ENCODE peak calls at places on chromosomes 1 and 21, in five cellular contexts. S is adrenal gland; Z is HCT116; Y is neural progenitor cell; C is CD8-positive, alpha-beta T cell. L is an unnamed sample. For H3K27me3 and H3K36me3, the result is how much of the 10 kb centered on the place peaks cover.

GRCh38 chr1:37127254-37127748 is 93.0 kb upstream of the GRIK3 start:
- DNase-seq in Y (no peak), C (no peak), S (no peak), Z (no peak), L (no peak)

GRCh38 chr1:100400332-100400933 is 48.1 kb downstream of the CDC14A start:
- DNase-seq in S (peak), C (peak), Z (no peak), Y (peak), L (no peak)

GRCh38 chr1:6171546-6172124 is 8.5 kb downstream of the CHD5 start:
- DNase-seq in S (no peak), Y (peak), Z (no peak), C (no peak), L (peak)

GRCh38 chr21:31721381-31721780 is 10.5 kb downstream of the SCAF4 start:
- DNase-seq in Z (no peak), S (no peak), C (no peak), Y (no peak), L (no peak)

GRCh38 chr1:223208164-223209075 is 65.4 kb upstream of the TLR5 start:
- DNase-seq in Z (no peak), Y (no peak), C (no peak), S (no peak), L (no peak)

GRCh38 chr1:152185544-152186391 is 26.7 kb upstream of the RPTN start:
- DNase-seq in Z (peak), C (peak), Y (peak), S (peak), L (peak)

GRCh38 chr1:2480986-2481364 is 4.9 kb downstream of the PLCH2 start:
- DNase-seq in S (no peak), Y (no peak), Z (no peak), C (no peak), L (peak)

GRCh38 chr1:226990133-226990716 is 50.1 kb downstream of the COQ8A start:
- DNase-seq in Z (no peak), S (peak), Y (no peak), C (peak), L (peak)

GRCh38 chr21:16079830-16080229 is 350.0 kb downstream of the USP25 start:
- DNase-seq in C (no peak), S (no peak), Z (no peak), Y (no peak), L (no peak)

GRCh38 chr1:146021622-146022402 is at the start of gene HJV:
- DNase-seq in C (no peak), Z (no peak), S (no peak), Y (no peak), L (no peak)

GRCh38 chr1:92159593-92159992 is 58.1 kb upstream of the C1orf146 start:
- DNase-seq in S (no peak), C (no peak), Z (no peak), Y (no peak), L (no peak)

GRCh38 chr1:234713859-234714258 is 103.9 kb upstream of the IRF2BP2 start:
- DNase-seq in Y (no peak), Z (no peak), C (no peak), S (no peak), L (no peak)

GRCh38 chr21:43763901-43764523 is 12.1 kb downstream of the CSTB start:
- DNase-seq in C (no peak), Z (no peak), S (no peak), Y (no peak), L (no peak)

GRCh38 chr1:5720936-5721335 is 271.3 kb downstream of the NPHP4 start:
- DNase-seq in Z (no peak), Y (no peak), S (no peak), C (no peak), L (no peak)

GRCh38 chr1:33013791-33014190 is 22.9 kb downstream of the AK2 start:
- DNase-seq in Y (no peak), S (no peak), Z (no peak), C (no peak), L (no peak)

GRCh38 chr1:237938553-237938952 is 47.8 kb upstream of the ZP4 start:
- DNase-seq in Y (no peak), C (no peak), Z (no peak), S (no peak), L (peak)

GRCh38 chr1:31875636-31876236 is 59.9 kb upstream of the SPOCD1 start:
- DNase-seq in Y (no peak), C (no peak), Z (no peak), S (no peak), L (no peak)

GRCh38 chr1:97047412-97047793 is 325.8 kb downstream of the PTBP2 start:
- DNase-seq in Z (no peak), C (no peak), Y (no peak), S (no peak), L (no peak)

GRCh38 chr1:41513388-41513745 is 28.9 kb upstream of the EDN2 start:
- DNase-seq in Y (peak), S (no peak), Z (no peak), C (no peak), L (peak)

GRCh38 chr21:38295997-38296764 is 39.4 kb downstream of the KCNJ15 start:
- DNase-seq in C (no peak), Y (no peak), Z (no peak), S (peak), L (no peak)

GRCh38 chr21:45257673-45258341 is 29.9 kb downstream of the POFUT2 start:
- DNase-seq in S (no peak), Y (peak), Z (no peak), C (peak), L (peak)

GRCh38 chr1:231667883-231668506 is 41.4 kb downstream of the DISC1 start:
- DNase-seq in Z (no peak), S (no peak), C (no peak), Y (no peak), L (no peak)

GRCh38 chr1:248618878-248619277 is 16.0 kb downstream of the OR2T11 start:
- DNase-seq in Y (no peak), S (peak), C (peak), Z (peak), L (no peak)

GRCh38 chr1:203278087-203278884 is 27.0 kb upstream of the BTG2 start:
- DNase-seq in C (no peak), S (peak), Y (peak), Z (no peak), L (peak)

GRCh38 chr1:223417903-223418663 is 24.9 kb downstream of the CCDC185 start:
- DNase-seq in Z (no peak), S (no peak), Y (no peak), C (no peak), L (no peak)

GRCh38 chr1:145960468-145961108 is 2.8 kb upstream of the LIX1L start:
- DNase-seq in C (peak), Z (no peak), Y (peak), S (peak), L (peak)

GRCh38 chr21:39825250-39825649 is 42.0 kb upstream of the PCP4 start:
- DNase-seq in S (no peak), Y (no peak), C (no peak), Z (no peak), L (no peak)

GRCh38 chr1:180376253-180376652 is 126.1 kb downstream of the ACBD6 start:
- DNase-seq in Y (no peak), Z (no peak), S (no peak), C (no peak), L (no peak)

GRCh38 chr1:245241506-245242130 is 86.8 kb downstream of the KIF26B start:
- DNase-seq in Z (no peak), Y (no peak), S (no peak), C (no peak), L (no peak)

GRCh38 chr1:181061487-181061886 is 27.0 kb upstream of the IER5 start:
- DNase-seq in S (no peak), C (no peak), Z (no peak), Y (no peak), L (no peak)

GRCh38 chr1:236495359-236496120 is 28.2 kb upstream of the LGALS8 start:
- DNase-seq in S (no peak), Y (peak), C (no peak), Z (no peak), L (peak)

GRCh38 chr21:38505654-38506523 is 7.6 kb upstream of the ERG start:
- DNase-seq in Z (peak), C (no peak), S (no peak), Y (peak), L (no peak)

GRCh38 chr1:93613895-93614294 is 67.7 kb downstream of the BCAR3 start:
- DNase-seq in C (no peak), Z (no peak), S (peak), Y (peak), L (no peak)

GRCh38 chr1:93611656-93612055 is 70.0 kb downstream of the BCAR3 start:
- DNase-seq in Z (no peak), S (no peak), Y (no peak), C (no peak), L (no peak)

GRCh38 chr1:93614550-93615200 is 67.0 kb downstream of the BCAR3 start:
- DNase-seq in C (no peak), S (no peak), Y (no peak), Z (no peak), L (no peak)

GRCh38 chr1:93615201-93616150 is 66.2 kb downstream of the BCAR3 start:
- DNase-seq in S (no peak), Z (no peak), Y (no peak), C (no peak), L (peak)

DNA sequence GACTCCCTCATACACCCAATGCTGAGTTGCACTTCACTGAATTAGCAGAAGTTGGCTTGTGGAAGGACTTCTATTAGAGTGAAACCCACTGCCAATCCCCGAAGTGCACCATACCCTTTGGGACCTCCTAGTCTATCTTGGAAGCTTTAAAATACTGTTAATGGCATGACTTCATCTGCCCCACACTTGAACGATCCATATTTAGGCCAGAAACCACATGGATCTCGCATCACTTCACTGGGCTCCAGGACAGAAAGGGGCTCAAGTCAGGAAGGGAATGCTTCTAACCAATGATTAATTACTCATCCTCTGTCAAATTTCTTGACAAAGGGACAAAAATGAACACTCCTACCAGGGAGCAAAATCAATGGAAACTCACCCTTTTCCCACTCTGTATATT is 69.1 kb downstream of the BCAR3 start:
- DNase-seq in Z (no peak), S (no peak), Y (no peak), C (no peak), L (no peak)
- H3K4me3 ChIP-seq in Z (no peak), S (no peak), Y (no peak), C (no peak), L (no peak)

GRCh38 chr1:153261793-153262371 is 2.4 kb downstream of the LORICRIN start:
- DNase-seq in C (no peak), S (no peak), Z (no peak), Y (no peak), L (no peak)

GRCh38 chr1:153260980-153261792 is 1.7 kb downstream of the LORICRIN start:
- DNase-seq in S (no peak), C (peak), Y (no peak), Z (no peak), L (peak)

GRCh38 chr1:153260473-153260979 is 1.0 kb downstream of the LORICRIN start:
- DNase-seq in S (no peak), Y (no peak), C (peak), Z (no peak), L (no peak)

GRCh38 chr1:153265457-153265856 is 6.0 kb downstream of the LORICRIN start:
- DNase-seq in C (no peak), S (no peak), Y (no peak), Z (no peak), L (no peak)

DNA sequence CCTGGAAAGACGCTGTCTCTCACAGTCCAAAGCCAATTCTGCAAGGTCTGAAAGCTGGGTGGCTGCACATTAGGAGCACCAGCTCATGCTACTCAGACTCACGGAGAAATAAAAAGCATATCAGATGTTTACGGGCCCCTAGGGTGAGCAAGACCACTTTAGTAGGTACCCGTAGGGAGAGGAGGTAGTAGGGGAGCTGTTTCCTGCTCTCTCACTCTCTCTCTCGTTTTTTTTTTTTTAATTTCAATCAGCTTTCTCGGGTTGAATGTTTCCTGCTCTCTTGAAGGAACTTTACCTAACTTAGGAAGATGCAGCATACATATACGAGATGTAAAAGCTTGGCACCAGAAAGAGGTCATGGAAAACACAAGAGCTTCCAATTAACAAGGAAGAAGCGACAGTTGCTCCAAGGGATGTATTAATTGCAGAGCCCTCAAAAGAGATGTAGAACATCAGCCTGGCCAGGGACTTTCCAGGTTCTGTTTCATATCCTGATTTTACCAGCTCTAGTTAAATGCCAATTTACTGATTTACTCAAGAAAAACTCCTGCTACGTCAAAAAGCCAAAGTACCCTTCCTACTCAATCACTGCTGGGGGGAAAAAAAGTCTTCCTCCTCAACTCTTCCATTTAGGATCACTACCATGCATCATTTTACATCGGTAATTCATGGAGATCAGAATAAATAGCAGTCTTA is 3.1 kb downstream of the LORICRIN start:
- DNase-seq in Y (no peak), Z (no peak), C (no peak), S (no peak), L (no peak)
- H3K27me3 ChIP-seq in Y (under half), Z (under half), C (under half), S (under half), L (under half)

DNA sequence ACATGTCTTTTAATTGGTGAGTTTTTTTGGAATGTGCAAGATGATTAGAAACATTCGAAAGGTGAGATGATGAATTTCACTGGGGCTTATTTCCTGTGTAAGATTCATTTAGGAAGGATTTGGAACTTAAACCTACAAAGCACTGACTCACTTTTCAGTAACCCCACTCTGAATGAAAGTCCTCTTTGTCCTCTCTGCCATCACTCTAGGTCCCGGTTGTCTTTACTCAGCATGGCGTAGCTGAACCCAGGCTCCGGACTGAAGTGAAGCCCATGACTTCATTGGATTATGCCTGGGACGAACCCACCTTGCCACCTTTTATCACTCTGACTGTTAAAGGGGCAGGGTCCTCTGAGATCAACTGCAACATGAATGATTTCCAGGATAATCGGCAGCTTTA is 139.4 kb downstream of the VPS13D start:
- DNase-seq in S (no peak), Y (no peak), Z (no peak), C (no peak), L (no peak)
- H3K36me3 ChIP-seq in S (under half), Y (under half), Z (under half), C (under half), L (under half)

DNA sequence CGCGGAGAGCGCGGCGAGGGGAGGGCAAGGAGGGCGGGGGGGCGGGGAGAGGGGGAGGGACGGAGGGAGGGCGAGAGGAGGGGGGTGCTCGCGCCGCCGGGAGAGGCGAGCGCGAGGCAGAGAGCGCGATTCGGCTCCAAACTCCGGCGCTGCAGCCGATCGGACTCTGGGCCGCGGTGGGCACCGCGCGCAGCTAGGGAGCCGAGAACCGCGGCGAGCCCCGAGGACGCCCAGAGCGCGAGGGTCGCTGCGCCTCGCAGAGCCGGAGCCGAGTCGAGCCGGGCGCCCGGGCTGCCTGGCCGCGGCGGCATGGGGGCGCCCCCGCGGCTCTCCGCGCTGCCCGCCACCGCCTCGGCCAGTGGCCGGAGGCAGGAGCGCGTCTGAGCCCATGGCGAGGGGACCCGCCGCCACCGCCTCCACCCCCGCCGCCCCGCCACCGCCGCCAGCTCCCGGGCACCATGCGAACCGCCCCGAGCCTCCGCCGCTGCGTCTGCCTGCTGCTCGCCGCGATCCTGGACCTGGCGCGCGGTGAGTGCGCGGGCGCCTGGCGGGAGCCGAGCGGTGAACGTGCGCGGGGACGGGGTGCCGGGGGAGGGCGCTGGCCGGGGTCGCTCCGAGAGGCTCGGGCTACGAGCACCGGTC is at the start of gene IGSF21:
- DNase-seq in C (no peak), Y (peak), Z (no peak), S (no peak), L (peak)
- H3K4me3 ChIP-seq in C (no peak), Y (peak), Z (no peak), S (no peak), L (peak)

GRCh38 chr1:46526013-46526688 is 25.3 kb downstream of the KNCN start:
- DNase-seq in C (no peak), Z (no peak), Y (peak), S (no peak), L (peak)
- H3K27me3 ChIP-seq in C (under half), Z (under half), Y (half or more), S (under half), L (half or more)

GRCh38 chr21:42560517-42561179 is 47.0 kb downstream of the SLC37A1 start:
- DNase-seq in C (no peak), Y (no peak), Z (no peak), S (no peak), L (no peak)

GRCh38 chr21:42562816-42563215 is 49.2 kb downstream of the SLC37A1 start:
- DNase-seq in S (no peak), Z (no peak), C (no peak), Y (no peak), L (no peak)

GRCh38 chr21:42563261-42564045 is 49.8 kb downstream of the SLC37A1 start:
- DNase-seq in Z (no peak), C (no peak), S (no peak), Y (no peak), L (no peak)

GRCh38 chr21:42561742-42562141 is 48.1 kb downstream of the SLC37A1 start:
- DNase-seq in Z (no peak), Y (no peak), C (no peak), S (no peak), L (peak)

GRCh38 chr21:42562258-42562657 is 48.6 kb downstream of the SLC37A1 start:
- DNase-seq in S (no peak), Z (no peak), C (no peak), Y (no peak), L (no peak)
- H3K36me3 ChIP-seq in S (under half), Z (under half), C (under half), Y (under half), L (under half)

GRCh38 chr1:69686367-69686984 is 118.8 kb downstream of the LRRC7 start:
- DNase-seq in S (no peak), Z (no peak), C (no peak), Y (no peak), L (no peak)
- H3K4me3 ChIP-seq in S (no peak), Z (no peak), C (no peak), Y (no peak), L (no peak)

DNA sequence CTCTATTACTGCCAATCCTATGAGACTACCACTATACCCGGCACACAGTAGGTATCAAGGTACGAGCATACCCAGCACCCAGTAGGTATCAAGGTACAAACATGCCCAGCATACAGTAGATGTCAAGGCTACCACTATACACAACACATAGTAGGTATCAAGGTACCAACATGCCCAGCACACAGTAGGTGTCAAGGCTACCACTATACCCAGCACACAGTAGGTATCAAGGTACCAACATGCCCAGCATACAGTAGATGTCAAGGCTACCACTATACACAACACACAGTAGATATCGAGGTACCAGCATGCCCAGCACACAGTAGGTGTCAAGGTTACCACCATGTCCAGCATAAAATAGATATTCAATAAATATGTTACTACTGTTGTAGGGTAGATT is 98.4 kb downstream of the C1orf94 start:
- DNase-seq in C (no peak), Y (no peak), S (no peak), Z (no peak), L (no peak)
- H3K27me3 ChIP-seq in C (under half), Y (under half), S (under half), Z (under half), L (under half)

L was measured in H7.